ENCODE peak calls at places on chromosomes 1 and 21, in four cellular contexts. One of them, this sample, is unnamed. For H3K27me3, the result is how much of the 10 kb centered on the place peaks cover.

GRCh38 chr1:205355054-205355453 is 1.7 kb downstream of the KLHDC8A start:
- DNase-seq in upper lobe of right lung: peak
- DNase-seq in kidney epithelial cell: no peak
- DNase-seq in dorsolateral prefrontal cortex: no peak
- DNase-seq in this sample: no peak

GRCh38 chr21:35664683-35665082 is 395.6 kb downstream of the SETD4 start:
- DNase-seq in upper lobe of right lung: no peak
- DNase-seq in kidney epithelial cell: peak
- DNase-seq in dorsolateral prefrontal cortex: no peak
- DNase-seq in this sample: no peak

GRCh38 chr1:216193839-216194443 is 229.3 kb downstream of the USH2A start:
- DNase-seq in upper lobe of right lung: no peak
- DNase-seq in kidney epithelial cell: no peak
- DNase-seq in dorsolateral prefrontal cortex: no peak
- DNase-seq in this sample: no peak

GRCh38 chr1:89149229-89149628 is 23.3 kb upstream of the GBP2 start:
- DNase-seq in upper lobe of right lung: no peak
- DNase-seq in kidney epithelial cell: no peak
- DNase-seq in dorsolateral prefrontal cortex: no peak
- DNase-seq in this sample: no peak

GRCh38 chr1:15192916-15193550 is 39.5 kb downstream of the TMEM51 start:
- DNase-seq in upper lobe of right lung: peak
- DNase-seq in kidney epithelial cell: no peak
- DNase-seq in dorsolateral prefrontal cortex: no peak
- DNase-seq in this sample: no peak

GRCh38 chr21:23223882-23224281 is 2225.7 kb downstream of the NCAM2 start:
- DNase-seq in upper lobe of right lung: no peak
- DNase-seq in kidney epithelial cell: no peak
- DNase-seq in dorsolateral prefrontal cortex: no peak
- DNase-seq in this sample: no peak

GRCh38 chr1:201295861-201296260 is 12.6 kb downstream of the PKP1 start:
- DNase-seq in upper lobe of right lung: no peak
- DNase-seq in kidney epithelial cell: peak
- DNase-seq in dorsolateral prefrontal cortex: no peak
- DNase-seq in this sample: peak

GRCh38 chr1:147177611-147178370 is 5.5 kb upstream of the PRKAB2 start:
- DNase-seq in upper lobe of right lung: no peak
- DNase-seq in kidney epithelial cell: no peak
- DNase-seq in dorsolateral prefrontal cortex: no peak
- DNase-seq in this sample: no peak

GRCh38 chr1:244187310-244187709 is 136.2 kb downstream of the ZBTB18 start:
- DNase-seq in upper lobe of right lung: no peak
- DNase-seq in kidney epithelial cell: no peak
- DNase-seq in dorsolateral prefrontal cortex: no peak
- DNase-seq in this sample: no peak

GRCh38 chr1:9071554-9072235 is 2.3 kb upstream of the SLC2A5 start:
- DNase-seq in upper lobe of right lung: no peak
- DNase-seq in kidney epithelial cell: no peak
- DNase-seq in dorsolateral prefrontal cortex: no peak
- DNase-seq in this sample: no peak

GRCh38 chr1:69846267-69846666 is 278.5 kb downstream of the LRRC7 start:
- DNase-seq in upper lobe of right lung: no peak
- DNase-seq in kidney epithelial cell: no peak
- DNase-seq in dorsolateral prefrontal cortex: no peak
- DNase-seq in this sample: no peak

GRCh38 chr1:25692560-25692959 is 76.0 kb downstream of the MAN1C1 start:
- DNase-seq in upper lobe of right lung: no peak
- DNase-seq in kidney epithelial cell: no peak
- DNase-seq in dorsolateral prefrontal cortex: no peak
- DNase-seq in this sample: no peak

GRCh38 chr1:36225298-36225899 is 1.2 kb downstream of the THRAP3 start:
- DNase-seq in upper lobe of right lung: no peak
- DNase-seq in kidney epithelial cell: no peak
- DNase-seq in dorsolateral prefrontal cortex: no peak
- DNase-seq in this sample: no peak

GRCh38 chr1:93980320-93980744 is 71.1 kb upstream of the GCLM start:
- DNase-seq in upper lobe of right lung: no peak
- DNase-seq in kidney epithelial cell: no peak
- DNase-seq in dorsolateral prefrontal cortex: no peak
- DNase-seq in this sample: no peak

GRCh38 chr1:219279017-219279770 is 105.5 kb downstream of the LYPLAL1 start:
- DNase-seq in upper lobe of right lung: no peak
- DNase-seq in kidney epithelial cell: no peak
- DNase-seq in dorsolateral prefrontal cortex: no peak
- DNase-seq in this sample: no peak

GRCh38 chr1:208007938-208008342 is 97.0 kb upstream of the CD34 start:
- DNase-seq in upper lobe of right lung: no peak
- DNase-seq in kidney epithelial cell: no peak
- DNase-seq in dorsolateral prefrontal cortex: no peak
- DNase-seq in this sample: no peak

GRCh38 chr21:41762236-41762635 is 4.6 kb downstream of the RIPK4 start:
- DNase-seq in upper lobe of right lung: no peak
- DNase-seq in kidney epithelial cell: no peak
- DNase-seq in dorsolateral prefrontal cortex: no peak
- DNase-seq in this sample: no peak

GRCh38 chr21:41759926-41760325 is 6.9 kb downstream of the RIPK4 start:
- DNase-seq in upper lobe of right lung: no peak
- DNase-seq in kidney epithelial cell: no peak
- DNase-seq in dorsolateral prefrontal cortex: no peak
- DNase-seq in this sample: no peak

GRCh38 chr21:41760411-41760810 is 6.4 kb downstream of the RIPK4 start:
- DNase-seq in upper lobe of right lung: no peak
- DNase-seq in kidney epithelial cell: no peak
- DNase-seq in dorsolateral prefrontal cortex: no peak
- DNase-seq in this sample: no peak

GRCh38 chr21:41762753-41763152 is 4.1 kb downstream of the RIPK4 start:
- DNase-seq in upper lobe of right lung: no peak
- DNase-seq in kidney epithelial cell: no peak
- DNase-seq in dorsolateral prefrontal cortex: no peak
- DNase-seq in this sample: no peak

GRCh38 chr21:41761211-41762181 is 5.4 kb downstream of the RIPK4 start:
- DNase-seq in upper lobe of right lung: peak
- DNase-seq in kidney epithelial cell: no peak
- DNase-seq in dorsolateral prefrontal cortex: no peak
- DNase-seq in this sample: peak
- H3K4me3 ChIP-seq in upper lobe of right lung: peak
- H3K4me3 ChIP-seq in kidney epithelial cell: peak
- H3K4me3 ChIP-seq in dorsolateral prefrontal cortex: no peak
- H3K4me3 ChIP-seq in this sample: no peak

GRCh38 chr1:91883470-91883869 is 2.5 kb downstream of the TGFBR3 start:
- DNase-seq in upper lobe of right lung: no peak
- DNase-seq in kidney epithelial cell: no peak
- DNase-seq in dorsolateral prefrontal cortex: no peak
- DNase-seq in this sample: no peak

GRCh38 chr1:91885331-91885715 is 628 bp downstream of the TGFBR3 start:
- DNase-seq in upper lobe of right lung: no peak
- DNase-seq in kidney epithelial cell: no peak
- DNase-seq in dorsolateral prefrontal cortex: no peak
- DNase-seq in this sample: no peak

GRCh38 chr1:91884459-91885290 is 1.3 kb downstream of the TGFBR3 start:
- DNase-seq in upper lobe of right lung: peak
- DNase-seq in kidney epithelial cell: no peak
- DNase-seq in dorsolateral prefrontal cortex: no peak
- DNase-seq in this sample: no peak

GRCh38 chr1:91889717-91890459 is 3.9 kb upstream of the TGFBR3 start:
- DNase-seq in upper lobe of right lung: no peak
- DNase-seq in kidney epithelial cell: no peak
- DNase-seq in dorsolateral prefrontal cortex: no peak
- DNase-seq in this sample: no peak

DNA sequence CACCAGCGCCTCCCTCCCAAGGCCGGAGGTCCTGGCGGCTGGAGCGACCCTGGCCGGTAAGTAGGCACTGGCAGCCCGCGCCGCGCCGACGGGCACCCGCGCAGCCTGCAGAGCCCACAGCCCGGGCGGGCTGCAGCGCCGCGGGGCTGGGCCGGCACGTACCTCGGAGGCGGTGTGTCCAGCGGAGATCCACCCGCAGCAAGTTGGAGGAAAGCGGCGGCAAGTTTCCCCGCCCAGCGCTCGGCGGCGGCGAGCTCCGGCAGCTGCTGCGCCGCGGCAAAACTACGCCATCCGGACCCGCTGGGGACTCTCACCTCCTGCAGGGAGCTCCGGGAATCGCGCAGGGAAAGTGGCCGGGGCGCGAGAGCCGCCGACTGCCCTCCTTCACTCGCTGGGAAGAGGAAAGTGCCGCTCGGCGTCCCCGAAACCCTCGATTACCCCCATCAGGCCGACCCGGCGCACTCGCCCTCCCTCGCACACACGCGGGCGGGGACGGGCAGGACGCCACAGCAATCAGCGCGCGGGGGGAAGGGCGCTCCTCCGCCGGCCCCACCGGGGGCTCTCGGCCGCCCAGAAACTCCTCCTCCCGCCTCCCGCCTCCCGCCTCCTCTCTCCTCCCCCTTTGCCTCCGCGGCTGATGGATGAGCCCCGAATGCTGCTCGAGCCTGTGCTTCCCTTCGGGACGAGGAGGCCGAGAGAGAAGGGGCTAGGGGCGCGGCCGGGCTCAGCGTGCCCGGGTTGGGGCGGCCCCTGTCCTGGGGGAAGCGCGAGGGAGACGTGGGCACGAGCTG is at the start of gene TGFBR3:
- DNase-seq in upper lobe of right lung: peak
- DNase-seq in kidney epithelial cell: no peak
- DNase-seq in dorsolateral prefrontal cortex: peak
- DNase-seq in this sample: peak
- TF ChIP-seq CTCF in upper lobe of right lung: peak
- TF ChIP-seq CTCF in kidney epithelial cell: peak
- TF ChIP-seq CTCF in dorsolateral prefrontal cortex: peak
- TF ChIP-seq CTCF in this sample: peak

DNA sequence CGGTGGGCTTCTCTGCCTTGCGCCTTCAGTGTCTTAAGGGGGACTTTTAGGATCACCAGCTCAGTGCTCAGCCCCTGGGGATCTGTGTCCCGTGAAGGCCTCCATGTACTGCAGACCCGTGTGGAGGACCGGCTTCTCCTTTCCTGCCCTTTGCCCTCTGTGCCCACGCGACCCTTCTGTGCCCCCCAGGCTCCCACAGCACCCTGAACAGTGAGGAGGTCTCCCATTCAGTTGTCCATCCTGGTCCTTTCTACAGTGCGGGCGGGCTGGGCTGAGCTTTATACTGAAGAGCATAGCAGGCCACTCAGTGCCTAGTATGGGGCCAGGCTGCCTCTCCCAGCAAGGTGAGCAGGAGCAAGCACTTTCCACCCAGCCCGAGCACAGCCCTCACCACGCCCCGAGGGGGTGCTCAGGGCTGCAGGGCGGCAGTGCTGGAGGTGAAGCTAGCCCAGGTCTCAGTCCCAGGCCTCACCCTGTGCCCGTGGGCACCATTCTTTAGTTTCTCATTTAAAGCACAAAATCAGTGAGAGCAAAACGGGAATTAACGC is 7.6 kb upstream of the TFF1 start:
- DNase-seq in upper lobe of right lung: no peak
- DNase-seq in kidney epithelial cell: no peak
- DNase-seq in dorsolateral prefrontal cortex: no peak
- DNase-seq in this sample: no peak
- H3K27me3 ChIP-seq in upper lobe of right lung: under half
- H3K27me3 ChIP-seq in kidney epithelial cell: under half
- H3K27me3 ChIP-seq in dorsolateral prefrontal cortex: under half
- H3K27me3 ChIP-seq in this sample: under half

GRCh38 chr1:218164111-218164929 is 120.8 kb upstream of the RRP15 start:
- DNase-seq in upper lobe of right lung: peak
- DNase-seq in kidney epithelial cell: no peak
- DNase-seq in dorsolateral prefrontal cortex: no peak
- DNase-seq in this sample: no peak
- H3K4me3 ChIP-seq in upper lobe of right lung: peak
- H3K4me3 ChIP-seq in kidney epithelial cell: peak
- H3K4me3 ChIP-seq in dorsolateral prefrontal cortex: peak
- H3K4me3 ChIP-seq in this sample: peak

GRCh38 chr1:83882906-83883305 is 116.0 kb downstream of the TTLL7 start:
- DNase-seq in upper lobe of right lung: no peak
- DNase-seq in kidney epithelial cell: no peak
- DNase-seq in dorsolateral prefrontal cortex: no peak
- DNase-seq in this sample: no peak

GRCh38 chr1:83887483-83887882 is 111.4 kb downstream of the TTLL7 start:
- DNase-seq in upper lobe of right lung: no peak
- DNase-seq in kidney epithelial cell: no peak
- DNase-seq in dorsolateral prefrontal cortex: no peak
- DNase-seq in this sample: no peak

GRCh38 chr1:83889707-83890106 is 109.2 kb downstream of the TTLL7 start:
- DNase-seq in upper lobe of right lung: no peak
- DNase-seq in kidney epithelial cell: no peak
- DNase-seq in dorsolateral prefrontal cortex: no peak
- DNase-seq in this sample: no peak

GRCh38 chr1:83883979-83884378 is 115.0 kb downstream of the TTLL7 start:
- DNase-seq in upper lobe of right lung: no peak
- DNase-seq in kidney epithelial cell: no peak
- DNase-seq in dorsolateral prefrontal cortex: no peak
- DNase-seq in this sample: no peak
- TF ChIP-seq CTCF in upper lobe of right lung: no peak
- TF ChIP-seq CTCF in kidney epithelial cell: no peak
- TF ChIP-seq CTCF in dorsolateral prefrontal cortex: no peak
- TF ChIP-seq CTCF in this sample: no peak

GRCh38 chr1:158864595-158864994 is 33.4 kb downstream of the MNDA start:
- DNase-seq in upper lobe of right lung: no peak
- DNase-seq in kidney epithelial cell: no peak
- DNase-seq in dorsolateral prefrontal cortex: no peak
- DNase-seq in this sample: no peak
- H3K27me3 ChIP-seq in upper lobe of right lung: under half
- H3K27me3 ChIP-seq in kidney epithelial cell: under half
- H3K27me3 ChIP-seq in dorsolateral prefrontal cortex: under half
- H3K27me3 ChIP-seq in this sample: under half

GRCh38 chr1:24318988-24319863 is at the start of gene GRHL3:
- DNase-seq in upper lobe of right lung: peak
- DNase-seq in kidney epithelial cell: no peak
- DNase-seq in dorsolateral prefrontal cortex: no peak
- DNase-seq in this sample: no peak
- H3K4me3 ChIP-seq in upper lobe of right lung: no peak
- H3K4me3 ChIP-seq in kidney epithelial cell: peak
- H3K4me3 ChIP-seq in dorsolateral prefrontal cortex: no peak
- H3K4me3 ChIP-seq in this sample: no peak

DNA sequence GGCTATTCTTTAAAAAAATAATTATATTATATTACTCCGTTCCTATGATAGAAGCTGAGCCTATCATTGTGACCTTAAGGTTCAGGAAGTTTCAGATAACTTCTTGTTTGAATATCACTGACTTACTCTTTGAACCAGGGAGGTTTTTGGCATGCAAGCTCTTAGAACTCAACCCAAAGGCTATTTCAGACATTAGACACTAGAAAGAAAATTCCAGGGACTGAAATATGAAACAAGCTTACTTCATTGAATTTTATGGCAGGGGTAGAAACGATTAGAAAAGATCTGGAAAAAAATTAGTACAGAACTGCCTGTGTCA is 159.6 kb downstream of the DENND1B start:
- DNase-seq in upper lobe of right lung: no peak
- DNase-seq in kidney epithelial cell: no peak
- DNase-seq in dorsolateral prefrontal cortex: no peak
- DNase-seq in this sample: no peak
- TF ChIP-seq CTCF in upper lobe of right lung: no peak
- TF ChIP-seq CTCF in kidney epithelial cell: no peak
- TF ChIP-seq CTCF in dorsolateral prefrontal cortex: no peak
- TF ChIP-seq CTCF in this sample: no peak

This sample was measured in BJ.